ENCODE peak calls at places on chromosomes 1 and 21, in nine cellular contexts. R is AG10803, Y is GM20000, U is transverse colon, G is osteocyte, L is H1, K is tibial nerve, E is AG09309, P is BE2C. B is an unnamed sample.

GRCh38 chr1:63794927-63795326 is 21.1 kb downstream of the ROR1 start:
- DNase-seq in R (peak), Y (no peak), U (no peak), G (no peak), L (peak), K (no peak), E (no peak), P (no peak), B (no peak)

GRCh38 chr1:31505884-31506497 is 70.3 kb upstream of the TINAGL1 start:
- DNase-seq in R (peak), Y (no peak), U (no peak), G (peak), L (no peak), K (no peak), E (peak), P (no peak), B (no peak)

GRCh38 chr1:22916469-22916817 is 56.2 kb downstream of the LACTBL1 start:
- DNase-seq in R (no peak), Y (no peak), U (no peak), G (no peak), L (no peak), K (no peak), E (no peak), P (no peak), B (no peak)

GRCh38 chr1:108708726-108709660 is 3.7 kb upstream of the FNDC7 start:
- DNase-seq in R (no peak), Y (peak), U (peak), G (no peak), L (no peak), K (no peak), E (no peak), P (peak), B (no peak)

GRCh38 chr21:37907076-37907475 is 9.2 kb downstream of the KCNJ6 start:
- DNase-seq in R (no peak), Y (no peak), U (no peak), G (no peak), L (no peak), K (no peak), E (no peak), P (no peak), B (no peak)

GRCh38 chr1:181680332-181680731 is 197.0 kb downstream of the CACNA1E start:
- DNase-seq in R (no peak), Y (no peak), U (no peak), G (no peak), L (no peak), K (no peak), E (no peak), P (no peak), B (no peak)

GRCh38 chr1:179630719-179631118 is 39.1 kb downstream of the TDRD5 start:
- DNase-seq in R (no peak), Y (no peak), U (no peak), G (no peak), L (no peak), K (no peak), E (no peak), P (no peak), B (no peak)

GRCh38 chr1:204574016-204574855 is 58.0 kb downstream of the MDM4 start:
- DNase-seq in R (peak), Y (no peak), U (no peak), G (no peak), L (no peak), K (no peak), E (no peak), P (no peak), B (no peak)

GRCh38 chr1:87733421-87733820 is 404.7 kb downstream of the LMO4 start:
- DNase-seq in R (no peak), Y (no peak), U (no peak), G (no peak), L (no peak), K (no peak), E (no peak), P (no peak), B (no peak)

GRCh38 chr21:23968722-23969647 is 1638.3 kb downstream of the MRPL39 start:
- DNase-seq in R (no peak), Y (peak), U (peak), G (no peak), L (peak), K (peak), E (no peak), P (peak), B (no peak)

GRCh38 chr1:207050428-207050767 is 610 bp downstream of the YOD1 start:
- DNase-seq in R (no peak), Y (no peak), U (no peak), G (no peak), L (no peak), K (no peak), E (no peak), P (no peak), B (no peak)

GRCh38 chr1:213122514-213122929 is 71.5 kb downstream of the RPS6KC1 start:
- DNase-seq in R (peak), Y (peak), U (no peak), G (no peak), L (no peak), K (peak), E (peak), P (no peak), B (no peak)

GRCh38 chr21:15063821-15064575 is 802 bp downstream of the NRIP1 start:
- DNase-seq in R (peak), Y (no peak), U (peak), G (peak), L (no peak), K (peak), E (no peak), P (peak), B (peak)

GRCh38 chr1:19439464-19440171 is 45.7 kb downstream of the CAPZB start:
- DNase-seq in R (no peak), Y (no peak), U (no peak), G (no peak), L (no peak), K (no peak), E (no peak), P (peak), B (no peak)

GRCh38 chr1:118535901-118536300 is 350.9 kb upstream of the SPAG17 start:
- DNase-seq in R (no peak), Y (no peak), U (no peak), G (no peak), L (no peak), K (no peak), E (no peak), P (no peak), B (no peak)

GRCh38 chr1:227759345-227760300 is 24.4 kb downstream of the SNAP47 start:
- DNase-seq in R (peak), Y (no peak), U (peak), G (peak), L (no peak), K (peak), E (peak), P (no peak), B (no peak)

GRCh38 chr1:192906334-192906733 is 97.5 kb downstream of the RGS2 start:
- DNase-seq in R (no peak), Y (no peak), U (no peak), G (no peak), L (no peak), K (no peak), E (no peak), P (no peak), B (no peak)

GRCh38 chr1:214997685-214998084 is 84.9 kb upstream of the KCNK2 start:
- DNase-seq in R (no peak), Y (no peak), U (no peak), G (no peak), L (no peak), K (no peak), E (no peak), P (no peak), B (no peak)

GRCh38 chr1:168918860-168919741 is 187.4 kb upstream of the ATP1B1 start:
- DNase-seq in R (no peak), Y (no peak), U (no peak), G (no peak), L (peak), K (no peak), E (no peak), P (no peak), B (no peak)

GRCh38 chr1:6099787-6100765 is 54.4 kb downstream of the KCNAB2 start:
- DNase-seq in R (no peak), Y (no peak), U (no peak), G (no peak), L (no peak), K (no peak), E (no peak), P (peak), B (no peak)

GRCh38 chr1:55211456-55211855 is 3.7 kb downstream of the USP24 start:
- DNase-seq in R (no peak), Y (no peak), U (no peak), G (no peak), L (no peak), K (no peak), E (no peak), P (no peak), B (no peak)

GRCh38 chr1:27562483-27563406 is 41.2 kb downstream of the AHDC1 start:
- DNase-seq in R (no peak), Y (no peak), U (no peak), G (no peak), L (no peak), K (no peak), E (no peak), P (no peak), B (no peak)

GRCh38 chr1:55800503-55800902 is 585.3 kb upstream of the USP24 start:
- DNase-seq in R (no peak), Y (no peak), U (no peak), G (no peak), L (no peak), K (no peak), E (no peak), P (no peak), B (no peak)

GRCh38 chr1:200090252-200091159 is 63.0 kb downstream of the NR5A2 start:
- DNase-seq in R (peak), Y (no peak), U (no peak), G (no peak), L (no peak), K (no peak), E (no peak), P (no peak), B (no peak)

GRCh38 chr1:228162286-228163003 is 3.2 kb upstream of the IBA57 start:
- DNase-seq in R (peak), Y (no peak), U (no peak), G (no peak), L (no peak), K (no peak), E (no peak), P (peak), B (no peak)

GRCh38 chr1:163168053-163168452 is 34.7 kb downstream of the RGS5 start:
- DNase-seq in R (peak), Y (no peak), U (no peak), G (no peak), L (no peak), K (no peak), E (peak), P (no peak), B (no peak)

GRCh38 chr1:64686828-64687724 is 57.8 kb upstream of the RAVER2 start:
- DNase-seq in R (peak), Y (peak), U (peak), G (no peak), L (no peak), K (no peak), E (peak), P (peak), B (no peak)

GRCh38 chr1:51253691-51254090 is 17.6 kb downstream of the RNF11 start:
- DNase-seq in R (no peak), Y (no peak), U (no peak), G (no peak), L (no peak), K (no peak), E (no peak), P (no peak), B (no peak)

GRCh38 chr21:33259428-33259827 is 6.7 kb upstream of the IL10RB start:
- DNase-seq in R (peak), Y (no peak), U (no peak), G (no peak), L (no peak), K (no peak), E (no peak), P (no peak), B (no peak)

GRCh38 chr1:93317207-93317606 is 28.5 kb upstream of the DR1 start:
- DNase-seq in R (no peak), Y (no peak), U (peak), G (no peak), L (no peak), K (peak), E (no peak), P (no peak), B (no peak)

GRCh38 chr1:52914463-52914862 is 7.1 kb downstream of the ECHDC2 start:
- DNase-seq in R (no peak), Y (no peak), U (no peak), G (no peak), L (no peak), K (no peak), E (no peak), P (no peak), B (no peak)

GRCh38 chr1:93433407-93433961 is 14.4 kb upstream of the FNBP1L start:
- DNase-seq in R (no peak), Y (no peak), U (peak), G (no peak), L (no peak), K (no peak), E (no peak), P (no peak), B (no peak)

GRCh38 chr1:188295157-188295556 is 1466.4 kb downstream of the PLA2G4A start:
- DNase-seq in R (no peak), Y (no peak), U (no peak), G (no peak), L (no peak), K (no peak), E (no peak), P (no peak), B (no peak)

GRCh38 chr1:156079762-156080597 is 2.3 kb downstream of the MEX3A start:
- DNase-seq in R (no peak), Y (no peak), U (no peak), G (no peak), L (no peak), K (no peak), E (no peak), P (no peak), B (no peak)

GRCh38 chr1:237672748-237673147 is 218.0 kb downstream of the ZP4 start:
- DNase-seq in R (no peak), Y (no peak), U (no peak), G (no peak), L (no peak), K (no peak), E (no peak), P (peak), B (no peak)

GRCh38 chr1:175319112-175319911 is 126.7 kb upstream of the KIAA0040 start:
- DNase-seq in R (peak), Y (peak), U (peak), G (no peak), L (peak), K (peak), E (peak), P (peak), B (peak)

GRCh38 chr1:172607145-172607544 is 51.8 kb upstream of the FASLG start:
- DNase-seq in R (no peak), Y (no peak), U (no peak), G (no peak), L (no peak), K (no peak), E (no peak), P (no peak), B (no peak)

GRCh38 chr1:208615356-208615755 is 371.2 kb upstream of the PLXNA2 start:
- DNase-seq in R (peak), Y (no peak), U (no peak), G (no peak), L (no peak), K (no peak), E (no peak), P (no peak), B (no peak)

GRCh38 chr1:117821782-117822447 is 107.5 kb downstream of the GDAP2 start:
- DNase-seq in R (peak), Y (no peak), U (peak), G (no peak), L (no peak), K (no peak), E (peak), P (no peak), B (no peak)

DNA sequence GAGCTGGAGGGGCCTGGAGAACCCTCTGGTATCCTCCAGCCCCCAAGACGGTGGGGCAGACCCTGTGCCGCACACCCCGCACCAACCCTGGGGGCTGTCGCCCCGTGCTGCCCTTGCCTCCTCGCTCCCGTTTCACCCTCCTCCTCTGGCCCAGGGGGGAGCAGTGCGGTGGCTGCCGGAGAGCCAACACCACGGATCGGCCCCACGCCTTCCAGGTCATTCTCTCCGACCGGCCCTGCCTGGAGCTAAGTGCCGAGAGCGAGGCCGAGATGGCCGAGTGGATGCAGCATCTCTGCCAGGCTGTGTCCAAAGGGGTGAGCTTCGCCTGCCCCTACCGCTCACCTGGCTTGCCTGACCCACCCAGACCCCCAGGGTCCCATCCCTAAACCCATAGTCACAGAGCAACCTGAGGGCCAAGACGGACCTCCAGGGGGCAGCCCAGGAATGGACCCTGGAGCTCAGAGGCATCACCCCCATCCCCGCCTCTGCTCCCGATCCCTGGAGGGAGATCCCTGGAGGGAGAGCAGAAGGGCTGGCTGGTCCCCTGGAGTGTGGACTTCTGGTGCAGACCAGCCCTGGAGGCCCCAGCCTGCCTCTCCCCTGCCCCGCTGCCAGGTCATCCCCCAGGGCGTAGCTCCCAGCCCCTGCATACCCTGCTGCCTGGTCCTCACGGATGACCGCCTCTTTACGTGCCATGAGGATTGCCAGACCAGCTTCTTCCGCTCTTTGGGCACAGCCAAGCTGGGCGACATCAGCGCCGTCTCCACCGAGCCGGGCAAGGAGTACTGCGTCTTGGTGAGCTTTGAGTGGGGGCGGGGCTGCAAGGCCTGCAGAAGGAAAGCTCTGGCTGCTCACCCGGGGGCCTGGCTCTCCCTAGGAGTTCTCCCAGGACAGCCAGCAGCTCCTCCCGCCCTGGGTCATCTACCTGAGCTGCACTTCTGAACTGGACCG is 4.0 kb upstream of the SLC25A34 start:
- DNase-seq in R (no peak), Y (no peak), U (no peak), G (no peak), L (no peak), K (no peak), E (no peak), P (no peak), B (no peak)
- TF ChIP-seq CTCF in R (no peak), Y (no peak), U (no peak), G (no peak), L (no peak), K (no peak), E (no peak), P (no peak), B (no peak)

DNA sequence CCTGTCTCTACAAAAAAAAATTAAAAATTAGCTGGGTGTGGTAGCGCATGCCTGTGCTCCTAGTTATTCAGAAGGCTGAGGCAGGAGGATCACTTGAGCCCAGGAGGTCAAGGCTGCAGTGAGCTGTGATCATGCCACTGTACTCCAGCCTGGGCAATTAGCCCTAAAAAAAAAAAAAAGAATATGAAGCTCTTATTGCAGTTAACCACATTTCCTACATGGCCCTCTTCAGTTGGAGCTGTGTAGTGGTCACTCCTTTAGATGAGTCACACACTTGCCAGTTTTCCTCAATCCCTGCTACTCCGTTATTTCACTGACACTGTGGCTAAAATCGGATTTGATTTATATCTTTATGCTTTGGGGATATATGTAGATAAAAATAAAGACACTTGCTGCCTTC is 11.8 kb downstream of the NFYC start:
- DNase-seq in R (peak), Y (no peak), U (no peak), G (no peak), L (no peak), K (no peak), E (peak), P (no peak), B (no peak)
- TF ChIP-seq CTCF in R (peak), Y (no peak), U (no peak), G (no peak), L (no peak), K (no peak), E (no peak), P (no peak), B (no peak)

DNA sequence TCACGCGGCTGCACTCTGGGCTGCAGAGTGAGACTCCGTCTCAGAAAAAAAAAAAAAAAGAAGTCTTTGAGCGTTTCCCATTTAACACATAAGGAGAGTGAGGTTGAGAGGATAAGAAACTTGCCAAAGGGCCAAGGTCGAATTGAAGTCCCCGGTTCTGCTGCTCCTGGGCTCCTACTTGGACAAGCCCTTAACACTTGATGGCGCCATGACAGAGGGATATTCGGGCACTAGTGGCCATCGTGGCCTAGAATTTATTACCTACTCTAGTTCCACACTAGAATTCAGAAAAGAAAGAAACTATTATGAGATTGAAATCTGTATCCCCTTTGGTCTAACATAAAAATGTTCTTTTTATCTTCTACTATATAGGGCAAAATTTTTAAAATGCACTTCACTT is 65.7 kb upstream of the NEK2 start:
- DNase-seq in R (no peak), Y (no peak), U (no peak), G (no peak), L (no peak), K (no peak), E (no peak), P (no peak), B (no peak)
- TF ChIP-seq CTCF in R (no peak), Y (no peak), U (no peak), G (no peak), L (peak), K (no peak), E (no peak), P (peak), B (no peak)

GRCh38 chr1:155038602-155039307 is 5.1 kb downstream of the DCST1 start:
- DNase-seq in R (peak), Y (no peak), U (peak), G (no peak), L (no peak), K (no peak), E (no peak), P (no peak), B (no peak)
- TF ChIP-seq CTCF in R (no peak), Y (no peak), U (no peak), G (no peak), L (no peak), K (no peak), E (no peak), P (no peak), B (no peak)